ENCODE peak calls at places on chromosomes 1 and 21, in seven cellular contexts. Y is fibroblast of the aortic adventitia; V is CD4-positive, alpha-beta T cell; N is tibial artery; L is adrenal gland; P is fibroblast of pulmonary artery; S is stomach. K is an unnamed sample.

GRCh38 chr1:164622057-164622840 is 63.3 kb downstream of the PBX1 start:
- DNase-seq in P (no peak), N (no peak), Y (no peak), S (no peak), V (no peak), L (no peak), K (no peak)

GRCh38 chr1:112982853-112983539 is 27.0 kb upstream of the SLC16A1 start:
- DNase-seq in V (no peak), N (no peak), L (no peak), Y (no peak), P (no peak), S (no peak), K (no peak)

GRCh38 chr1:204429746-204430145 is 18.1 kb upstream of the PPP1R15B start:
- DNase-seq in Y (no peak), P (no peak), S (peak), V (no peak), L (no peak), N (peak), K (no peak)

GRCh38 chr1:191641420-191642215 is 516.6 kb upstream of the RGS18 start:
- DNase-seq in S (no peak), N (no peak), V (no peak), Y (peak), P (peak), L (no peak), K (no peak)

GRCh38 chr1:159906960-159907359 is 7.0 kb upstream of the CFAP45 start:
- DNase-seq in P (no peak), Y (no peak), L (no peak), N (no peak), V (no peak), S (no peak), K (no peak)

GRCh38 chr21:42281196-42281680 is 34.0 kb downstream of the TFF3 start:
- DNase-seq in P (no peak), Y (no peak), N (no peak), L (no peak), S (no peak), V (no peak), K (no peak)

GRCh38 chr1:114178940-114179339 is 25.3 kb upstream of the SYT6 start:
- DNase-seq in Y (no peak), N (no peak), V (no peak), L (no peak), P (no peak), S (no peak), K (no peak)

GRCh38 chr1:161921990-161922389 is 101.7 kb downstream of the OLFML2B start:
- DNase-seq in L (no peak), S (no peak), Y (peak), V (no peak), N (no peak), P (peak), K (no peak)

GRCh38 chr21:34148826-34149558 is 75.6 kb downstream of the MRPS6 start:
- DNase-seq in V (no peak), P (no peak), N (no peak), S (no peak), Y (no peak), L (no peak), K (no peak)

GRCh38 chr1:43835141-43836021 is 98.2 kb upstream of the ARTN start:
- DNase-seq in S (no peak), P (peak), Y (peak), N (peak), V (no peak), L (no peak), K (no peak)

GRCh38 chr1:183024352-183025337 is 1.4 kb downstream of the LAMC1 start:
- DNase-seq in S (no peak), N (no peak), Y (peak), L (no peak), V (no peak), P (peak), K (no peak)

GRCh38 chr1:6355621-6356020 is 37.9 kb downstream of the ACOT7 start:
- DNase-seq in L (no peak), P (no peak), N (no peak), Y (no peak), V (no peak), S (no peak), K (no peak)

GRCh38 chr1:36115200-36115669 is 9.8 kb downstream of the COL8A2 start:
- DNase-seq in L (no peak), S (peak), Y (peak), N (peak), V (no peak), P (peak), K (no peak)

GRCh38 chr1:16226495-16227179 is 10.3 kb downstream of the CPLANE2 start:
- DNase-seq in L (peak), S (peak), N (no peak), P (peak), Y (no peak), V (no peak), K (peak)

GRCh38 chr1:109148838-109149555 is 35.1 kb downstream of the ELAPOR1 start:
- DNase-seq in N (no peak), P (no peak), V (no peak), L (no peak), Y (no peak), S (no peak), K (no peak)

GRCh38 chr1:50605186-50605875 is 182.1 kb upstream of the DMRTA2 start:
- DNase-seq in L (no peak), N (no peak), S (no peak), Y (peak), P (peak), V (no peak), K (no peak)

GRCh38 chr1:156220226-156220625 is 7.4 kb downstream of the PMF1 start:
- DNase-seq in V (no peak), N (no peak), S (no peak), P (no peak), L (no peak), Y (no peak), K (no peak)

GRCh38 chr1:145977486-145978476 is 13.3 kb downstream of the POLR3GL start:
- DNase-seq in Y (peak), L (peak), P (peak), V (peak), S (peak), N (peak), K (peak)

GRCh38 chr1:6260961-6261614 is at the start of gene GPR153:
- DNase-seq in N (no peak), P (peak), L (peak), S (peak), V (no peak), Y (no peak), K (no peak)

GRCh38 chr1:54277451-54278355 is 77.7 kb downstream of the MRPL37 start:
- DNase-seq in N (no peak), Y (no peak), S (peak), V (no peak), L (no peak), P (no peak), K (no peak)

GRCh38 chr1:232788235-232788872 is 16.9 kb upstream of the MAP10 start:
- DNase-seq in L (no peak), V (no peak), S (no peak), N (no peak), P (no peak), Y (no peak), K (no peak)

GRCh38 chr1:200628223-200628868 is 7.8 kb upstream of the KIF14 start:
- DNase-seq in P (no peak), L (no peak), S (no peak), Y (no peak), V (no peak), N (no peak), K (no peak)

GRCh38 chr1:205229399-205229861 is 1.7 kb downstream of the TMCC2 start:
- DNase-seq in P (peak), Y (peak), S (peak), L (peak), N (no peak), V (peak), K (no peak)

GRCh38 chr1:118535901-118536300 is 350.9 kb upstream of the SPAG17 start:
- DNase-seq in P (no peak), Y (no peak), L (no peak), V (no peak), N (no peak), S (no peak), K (no peak)

GRCh38 chr1:198641506-198641905 is 2.7 kb downstream of the PTPRC start:
- DNase-seq in L (no peak), V (no peak), P (no peak), Y (no peak), S (no peak), N (no peak), K (no peak)

GRCh38 chr1:115320368-115320767 is 17.7 kb downstream of the NGF start:
- DNase-seq in Y (no peak), S (no peak), V (no peak), L (no peak), N (no peak), P (no peak), K (no peak)

GRCh38 chr1:25555753-25556092 is 12.3 kb downstream of the LDLRAP1 start:
- DNase-seq in P (no peak), N (no peak), L (no peak), Y (no peak), S (no peak), V (no peak), K (no peak)

GRCh38 chr1:179860667-179861066 is 16.9 kb downstream of the TOR1AIP2 start:
- DNase-seq in Y (no peak), P (no peak), L (no peak), S (no peak), N (no peak), V (no peak), K (no peak)

GRCh38 chr1:30042438-30043147 is 680.8 kb downstream of the MATN1 start:
- DNase-seq in P (no peak), S (no peak), V (no peak), Y (no peak), N (peak), L (no peak), K (no peak)

GRCh38 chr1:55313903-55314302 is 98.7 kb upstream of the USP24 start:
- DNase-seq in V (no peak), N (no peak), Y (peak), S (no peak), P (no peak), L (no peak), K (no peak)

GRCh38 chr1:219049411-219049943 is 124.2 kb upstream of the LYPLAL1 start:
- DNase-seq in V (no peak), S (no peak), P (no peak), L (no peak), Y (peak), N (no peak), K (no peak)

GRCh38 chr1:61852693-61853060 is 110.4 kb downstream of the PATJ start:
- DNase-seq in S (no peak), V (no peak), N (no peak), Y (no peak), L (no peak), P (no peak), K (no peak)

GRCh38 chr1:16971330-16972209 is 8.8 kb downstream of the MFAP2 start:
- DNase-seq in V (no peak), P (no peak), S (no peak), N (peak), Y (peak), L (no peak), K (no peak)

GRCh38 chr1:225517221-225517620 is 89.4 kb upstream of the LBR start:
- DNase-seq in V (no peak), N (no peak), P (no peak), Y (no peak), L (no peak), S (no peak), K (no peak)

GRCh38 chr1:109827466-109827865 is 63.7 kb upstream of the EPS8L3 start:
- DNase-seq in S (no peak), Y (no peak), V (no peak), P (no peak), L (no peak), N (no peak), K (no peak)

GRCh38 chr1:100404816-100405215 is 52.5 kb downstream of the CDC14A start:
- DNase-seq in P (peak), L (no peak), V (no peak), S (no peak), N (no peak), Y (peak), K (no peak)

GRCh38 chr1:92623187-92623778 is 136.6 kb upstream of the GFI1 start:
- DNase-seq in Y (peak), N (no peak), S (no peak), V (no peak), L (no peak), P (peak), K (no peak)
- TF ChIP-seq CTCF in Y (peak), N (peak), S (peak), V (peak), L (peak), P (peak), K (peak)

DNA sequence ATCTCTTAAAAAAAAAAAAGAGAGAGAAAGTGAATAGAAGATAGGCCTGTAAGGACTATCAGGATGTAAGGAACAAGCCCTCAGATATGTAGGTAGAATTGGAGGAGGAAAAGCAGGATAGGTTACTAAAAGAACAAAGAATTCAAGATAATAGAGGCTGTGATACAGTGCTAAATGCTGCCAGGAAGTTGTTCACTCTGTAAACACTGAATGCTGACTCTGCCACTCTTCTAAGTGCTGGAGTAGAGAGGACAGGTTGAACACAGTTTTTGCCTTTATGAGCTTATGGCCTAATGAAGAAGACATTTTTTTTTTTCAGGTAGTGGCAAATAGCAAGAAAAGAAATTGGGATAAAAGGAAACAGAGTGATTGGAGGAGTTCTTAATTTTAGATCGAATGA is 90.6 kb upstream of the ZNF678 start:
- DNase-seq in S (no peak), Y (no peak), P (no peak), V (no peak), L (no peak), N (no peak), K (no peak)
- TF ChIP-seq CTCF in S (no peak), Y (no peak), P (no peak), V (no peak), L (no peak), N (no peak), K (no peak)

GRCh38 chr1:32964461-32965250 is at the start of gene RNF19B:
- DNase-seq in L (peak), S (peak), N (peak), Y (peak), P (peak), V (peak), K (peak)

GRCh38 chr1:32966900-32967299 is 2.3 kb upstream of the RNF19B start:
- DNase-seq in V (no peak), N (no peak), S (no peak), L (no peak), Y (no peak), P (no peak), K (no peak)

GRCh38 chr1:32965251-32965643 is 638 bp upstream of the RNF19B start:
- DNase-seq in S (no peak), L (no peak), P (no peak), V (no peak), Y (no peak), N (peak), K (no peak)

GRCh38 chr1:32962248-32962896 is 2.2 kb downstream of the RNF19B start:
- DNase-seq in Y (no peak), N (no peak), S (no peak), V (no peak), L (no peak), P (no peak), K (no peak)

GRCh38 chr1:32963746-32964460 is 706 bp downstream of the RNF19B start:
- DNase-seq in P (peak), N (peak), L (peak), Y (peak), V (peak), S (peak), K (peak)
- TF ChIP-seq CTCF in P (no peak), N (no peak), L (no peak), Y (no peak), V (no peak), S (no peak), K (peak)

GRCh38 chr1:208045410-208046252 is 134.7 kb upstream of the CD34 start:
- DNase-seq in P (no peak), N (no peak), Y (no peak), S (no peak), L (no peak), V (no peak), K (no peak)
- TF ChIP-seq CTCF in P (no peak), N (no peak), Y (no peak), S (no peak), L (no peak), V (no peak), K (no peak)

GRCh38 chr1:51843948-51844347 is 34.6 kb downstream of the NRDC start:
- DNase-seq in N (no peak), P (no peak), S (no peak), Y (no peak), L (no peak), V (no peak), K (no peak)

GRCh38 chr1:51850420-51851297 is 27.9 kb downstream of the NRDC start:
- DNase-seq in P (no peak), N (no peak), S (no peak), Y (no peak), L (peak), V (no peak), K (no peak)

GRCh38 chr1:51842255-51842654 is 36.3 kb downstream of the NRDC start:
- DNase-seq in P (no peak), Y (no peak), V (no peak), S (no peak), L (no peak), N (no peak), K (no peak)

GRCh38 chr1:51851882-51852396 is 26.6 kb downstream of the NRDC start:
- DNase-seq in P (no peak), V (no peak), N (no peak), S (no peak), Y (no peak), L (no peak), K (no peak)

GRCh38 chr1:51847294-51847920 is 31.1 kb downstream of the NRDC start:
- DNase-seq in Y (no peak), N (no peak), P (no peak), S (no peak), L (no peak), V (no peak), K (no peak)
- TF ChIP-seq CTCF in Y (no peak), N (no peak), P (no peak), S (no peak), L (no peak), V (no peak), K (no peak)

GRCh38 chr1:235270625-235271024 is 57.4 kb downstream of the ARID4B start:
- DNase-seq in N (no peak), L (no peak), S (no peak), V (no peak), P (no peak), Y (peak), K (no peak)
- TF ChIP-seq CTCF in N (no peak), L (no peak), S (no peak), V (no peak), P (no peak), Y (peak), K (no peak)

GRCh38 chr21:36190736-36191135 is 34.1 kb downstream of the DOP1B start:
- DNase-seq in Y (no peak), P (no peak), N (no peak), V (no peak), S (no peak), L (no peak), K (no peak)

GRCh38 chr21:36186506-36187399 is 30.1 kb downstream of the DOP1B start:
- DNase-seq in S (no peak), V (no peak), L (no peak), N (no peak), Y (no peak), P (no peak), K (no peak)

GRCh38 chr21:36185498-36185897 is 28.9 kb downstream of the DOP1B start:
- DNase-seq in P (no peak), N (no peak), L (no peak), S (no peak), Y (no peak), V (no peak), K (no peak)

GRCh38 chr21:36188937-36189336 is 32.3 kb downstream of the DOP1B start:
- DNase-seq in V (no peak), P (no peak), L (no peak), N (no peak), Y (no peak), S (no peak), K (no peak)

DNA sequence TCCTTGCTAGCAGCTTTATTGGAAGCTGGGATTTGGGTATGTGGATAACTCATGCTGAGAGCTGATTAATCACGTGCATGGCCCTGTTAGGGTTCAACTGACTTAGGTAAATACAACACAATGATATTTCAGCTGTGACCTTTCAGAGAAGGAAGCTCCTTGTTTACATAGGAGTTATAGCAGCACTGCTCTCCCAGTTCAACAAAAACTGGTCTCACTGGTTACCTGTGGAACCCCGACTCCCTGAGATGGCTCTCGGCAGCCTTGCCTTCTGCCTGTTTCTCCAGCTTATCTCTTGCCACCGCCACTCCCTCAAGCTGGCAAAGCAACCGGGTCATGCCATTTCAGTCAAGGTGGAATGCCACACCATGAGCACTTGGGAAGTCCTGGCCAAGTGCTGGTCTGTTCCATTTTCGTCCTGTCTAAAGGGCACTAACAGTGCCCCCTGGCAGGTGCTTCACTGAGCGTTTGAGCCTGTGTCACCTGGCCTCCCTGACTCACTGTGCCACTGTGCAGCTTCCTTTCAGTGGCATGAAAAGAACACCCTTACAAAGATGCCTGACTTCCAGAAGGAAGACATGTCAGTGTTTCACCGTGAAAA is 31.6 kb downstream of the DOP1B start:
- DNase-seq in S (peak), P (no peak), V (no peak), L (no peak), N (no peak), Y (no peak), K (no peak)
- TF ChIP-seq CTCF in S (no peak), P (no peak), V (no peak), L (no peak), N (no peak), Y (no peak), K (no peak)

K was measured in progenitor cell of endocrine pancreas.